ENCODE peak calls at places on chromosomes 1 and 21, in five cellular contexts. L is activated CD4-positive, alpha-beta T cell treated with anti-CD3 and anti-CD28 coated beads, Interleukin-2, amount 10 ng/mL, durations not matched to agents 7 days and 5 days; X is AML-193; F is left cardiac atrium; N is cardiac fibroblast. R is an unnamed sample.

GRCh38 chr1:38244218-38244617 is 197.6 kb upstream of the POU3F1 start:
- DNase-seq in N (no peak), F (no peak), X (no peak), L (no peak), R (no peak)

GRCh38 chr21:15063081-15063820 is 1.5 kb downstream of the NRIP1 start:
- DNase-seq in F (no peak), N (no peak), L (peak), X (no peak), R (peak)

GRCh38 chr21:45011911-45012660 is 62.3 kb upstream of the ADARB1 start:
- DNase-seq in X (no peak), F (peak), L (no peak), N (peak), R (peak)

GRCh38 chr1:71721532-71721931 is 560.8 kb downstream of the NEGR1 start:
- DNase-seq in N (no peak), X (no peak), L (no peak), F (no peak), R (no peak)

GRCh38 chr1:43799656-43800629 is 92.6 kb downstream of the ST3GAL3 start:
- DNase-seq in F (no peak), N (peak), X (no peak), L (no peak), R (peak)

GRCh38 chr1:237672748-237673147 is 218.0 kb downstream of the ZP4 start:
- DNase-seq in X (no peak), L (no peak), F (no peak), N (peak), R (no peak)

GRCh38 chr1:221439008-221439733 is 302.7 kb downstream of the DUSP10 start:
- DNase-seq in L (peak), X (no peak), N (peak), F (no peak), R (peak)

GRCh38 chr1:177902151-177902765 is 67.6 kb downstream of the SEC16B start:
- DNase-seq in F (no peak), L (no peak), N (no peak), X (no peak), R (no peak)

GRCh38 chr21:42571391-42572150 is 57.9 kb downstream of the SLC37A1 start:
- DNase-seq in N (no peak), F (no peak), L (no peak), X (no peak), R (no peak)

GRCh38 chr1:12320516-12320915 is 90.7 kb downstream of the VPS13D start:
- DNase-seq in L (no peak), X (no peak), N (no peak), F (no peak), R (no peak)

GRCh38 chr1:109732390-109732763 is 8.5 kb downstream of the GSTM3 start:
- DNase-seq in N (no peak), L (no peak), F (no peak), X (no peak), R (no peak)

GRCh38 chr1:189305279-189305678 is 1172.4 kb downstream of the BRINP3 start:
- DNase-seq in F (no peak), N (no peak), L (no peak), X (no peak), R (no peak)